ENCODE peak calls at places on chromosome 1, in seven cellular contexts. One of them, this sample, is unnamed.

GRCh38 chr1:185935360-185935759 is 201.2 kb downstream of the HMCN1 start:
- DNase-seq in HCT116: no peak
- DNase-seq in GM23338: no peak
- DNase-seq in stomach: no peak
- DNase-seq in transverse colon: no peak
- DNase-seq in HepG2: no peak
- DNase-seq in breast epithelium: no peak
- DNase-seq in this sample: no peak

GRCh38 chr1:179231923-179232322 is 2.4 kb upstream of the ABL2 start:
- DNase-seq in HCT116: no peak
- DNase-seq in GM23338: no peak
- DNase-seq in stomach: no peak
- DNase-seq in transverse colon: no peak
- DNase-seq in HepG2: no peak
- DNase-seq in breast epithelium: no peak
- DNase-seq in this sample: no peak

GRCh38 chr1:228136908-228137307 is 3.2 kb upstream of the GUK1 start:
- DNase-seq in HCT116: no peak
- DNase-seq in GM23338: no peak
- DNase-seq in stomach: no peak
- DNase-seq in transverse colon: no peak
- DNase-seq in HepG2: no peak
- DNase-seq in breast epithelium: no peak
- DNase-seq in this sample: no peak

GRCh38 chr1:92211166-92211565 is 6.5 kb upstream of the C1orf146 start:
- DNase-seq in HCT116: no peak
- DNase-seq in GM23338: no peak
- DNase-seq in stomach: no peak
- DNase-seq in transverse colon: no peak
- DNase-seq in HepG2: no peak
- DNase-seq in breast epithelium: no peak
- DNase-seq in this sample: no peak

GRCh38 chr1:66450847-66451246 is 83.1 kb upstream of the SGIP1 start:
- DNase-seq in HCT116: no peak
- DNase-seq in GM23338: no peak
- DNase-seq in stomach: no peak
- DNase-seq in transverse colon: no peak
- DNase-seq in HepG2: no peak
- DNase-seq in breast epithelium: no peak
- DNase-seq in this sample: no peak

GRCh38 chr1:112058815-112059450 is 69.5 kb upstream of the KCND3 start:
- DNase-seq in HCT116: no peak
- DNase-seq in GM23338: peak; percentile 60
- DNase-seq in stomach: no peak
- DNase-seq in transverse colon: no peak
- DNase-seq in HepG2: peak; percentile 5
- DNase-seq in breast epithelium: no peak
- DNase-seq in this sample: no peak

GRCh38 chr1:184684285-184685077 is 70.2 kb downstream of the EDEM3 start:
- DNase-seq in HCT116: no peak
- DNase-seq in GM23338: no peak
- DNase-seq in stomach: peak; percentile 50
- DNase-seq in transverse colon: peak; percentile 14
- DNase-seq in HepG2: no peak
- DNase-seq in breast epithelium: no peak
- DNase-seq in this sample: no peak

GRCh38 chr1:221672160-221672762 is 69.6 kb downstream of the DUSP10 start:
- DNase-seq in HCT116: no peak
- DNase-seq in GM23338: no peak
- DNase-seq in stomach: no peak
- DNase-seq in transverse colon: no peak
- DNase-seq in HepG2: no peak
- DNase-seq in breast epithelium: no peak
- DNase-seq in this sample: no peak

GRCh38 chr1:111290640-111291039 is at the start of gene CHIA:
- DNase-seq in HCT116: no peak
- DNase-seq in GM23338: no peak
- DNase-seq in stomach: no peak
- DNase-seq in transverse colon: no peak
- DNase-seq in HepG2: no peak
- DNase-seq in breast epithelium: no peak
- DNase-seq in this sample: no peak

GRCh38 chr1:98323396-98323795 is 338.1 kb upstream of the SNX7 start:
- DNase-seq in HCT116: peak; percentile 39
- DNase-seq in GM23338: no peak
- DNase-seq in stomach: no peak
- DNase-seq in transverse colon: no peak
- DNase-seq in HepG2: no peak
- DNase-seq in breast epithelium: no peak
- DNase-seq in this sample: no peak

GRCh38 chr1:47678464-47678980 is 240.7 kb downstream of the FOXD2 start:
- DNase-seq in HCT116: no peak
- DNase-seq in GM23338: no peak
- DNase-seq in stomach: peak; percentile 4
- DNase-seq in transverse colon: no peak
- DNase-seq in HepG2: no peak
- DNase-seq in breast epithelium: no peak
- DNase-seq in this sample: no peak

GRCh38 chr1:88961647-88962275 is 30.7 kb downstream of the KYAT3 start:
- DNase-seq in HCT116: no peak
- DNase-seq in GM23338: no peak
- DNase-seq in stomach: no peak
- DNase-seq in transverse colon: no peak
- DNase-seq in HepG2: no peak
- DNase-seq in breast epithelium: no peak
- DNase-seq in this sample: no peak

GRCh38 chr1:111513410-111514020 is 10.1 kb upstream of the ADORA3 start:
- DNase-seq in HCT116: no peak
- DNase-seq in GM23338: no peak
- DNase-seq in stomach: no peak
- DNase-seq in transverse colon: no peak
- DNase-seq in HepG2: peak; percentile 39
- DNase-seq in breast epithelium: no peak
- DNase-seq in this sample: no peak

GRCh38 chr1:170168263-170168662 is 22.5 kb downstream of the NTMT2 start:
- DNase-seq in HCT116: no peak
- DNase-seq in GM23338: no peak
- DNase-seq in stomach: no peak
- DNase-seq in transverse colon: no peak
- DNase-seq in HepG2: no peak
- DNase-seq in breast epithelium: no peak
- DNase-seq in this sample: no peak
- TF ChIP-seq POLR2AphosphoS5 in HCT116: no peak
- TF ChIP-seq POLR2AphosphoS5 in GM23338: no peak
- TF ChIP-seq POLR2AphosphoS5 in stomach: no peak
- TF ChIP-seq POLR2AphosphoS5 in transverse colon: no peak
- TF ChIP-seq POLR2AphosphoS5 in HepG2: no peak
- TF ChIP-seq POLR2AphosphoS5 in breast epithelium: no peak
- TF ChIP-seq POLR2AphosphoS5 in this sample: no peak

GRCh38 chr1:26021647-26022403 is at the start of gene EXTL1:
- DNase-seq in HCT116: no peak
- DNase-seq in GM23338: peak; percentile 94
- DNase-seq in stomach: no peak
- DNase-seq in transverse colon: no peak
- DNase-seq in HepG2: no peak
- DNase-seq in breast epithelium: no peak
- DNase-seq in this sample: no peak

GRCh38 chr1:26023826-26024225 is 2.3 kb downstream of the EXTL1 start:
- DNase-seq in HCT116: no peak
- DNase-seq in GM23338: no peak
- DNase-seq in stomach: no peak
- DNase-seq in transverse colon: no peak
- DNase-seq in HepG2: no peak
- DNase-seq in breast epithelium: no peak
- DNase-seq in this sample: no peak

GRCh38 chr1:26022994-26023393 is 1.4 kb downstream of the EXTL1 start:
- DNase-seq in HCT116: no peak
- DNase-seq in GM23338: no peak
- DNase-seq in stomach: no peak
- DNase-seq in transverse colon: no peak
- DNase-seq in HepG2: no peak
- DNase-seq in breast epithelium: no peak
- DNase-seq in this sample: no peak

GRCh38 chr1:26020941-26021646 is 481 bp upstream of the EXTL1 start:
- DNase-seq in HCT116: no peak
- DNase-seq in GM23338: no peak
- DNase-seq in stomach: no peak
- DNase-seq in transverse colon: no peak
- DNase-seq in HepG2: no peak
- DNase-seq in breast epithelium: no peak
- DNase-seq in this sample: no peak

GRCh38 chr1:26022404-26022779 is 817 bp downstream of the EXTL1 start:
- DNase-seq in HCT116: no peak
- DNase-seq in GM23338: no peak
- DNase-seq in stomach: no peak
- DNase-seq in transverse colon: no peak
- DNase-seq in HepG2: no peak
- DNase-seq in breast epithelium: no peak
- DNase-seq in this sample: no peak
- H3K27ac ChIP-seq in HCT116: no peak overlapping the region
- H3K27ac ChIP-seq in GM23338: no peak overlapping the region
- H3K27ac ChIP-seq in stomach: no peak overlapping the region
- H3K27ac ChIP-seq in transverse colon: no peak overlapping the region
- H3K27ac ChIP-seq in HepG2: no peak overlapping the region
- H3K27ac ChIP-seq in breast epithelium: no peak overlapping the region
- H3K27ac ChIP-seq in this sample: no peak overlapping the region

GRCh38 chr1:172401907-172402306 is 18.6 kb upstream of the C1orf105 start:
- DNase-seq in HCT116: no peak
- DNase-seq in GM23338: peak; percentile 74
- DNase-seq in stomach: no peak
- DNase-seq in transverse colon: no peak
- DNase-seq in HepG2: peak; percentile 20
- DNase-seq in breast epithelium: no peak
- DNase-seq in this sample: no peak
- TF ChIP-seq CTCF in HCT116: peak; percentile 53
- TF ChIP-seq CTCF in GM23338: peak; percentile 71
- TF ChIP-seq CTCF in stomach: no peak
- TF ChIP-seq CTCF in transverse colon: peak; percentile 4
- TF ChIP-seq CTCF in HepG2: peak; percentile 49
- TF ChIP-seq CTCF in breast epithelium: no peak
- TF ChIP-seq CTCF in this sample: peak; percentile 54

DNA sequence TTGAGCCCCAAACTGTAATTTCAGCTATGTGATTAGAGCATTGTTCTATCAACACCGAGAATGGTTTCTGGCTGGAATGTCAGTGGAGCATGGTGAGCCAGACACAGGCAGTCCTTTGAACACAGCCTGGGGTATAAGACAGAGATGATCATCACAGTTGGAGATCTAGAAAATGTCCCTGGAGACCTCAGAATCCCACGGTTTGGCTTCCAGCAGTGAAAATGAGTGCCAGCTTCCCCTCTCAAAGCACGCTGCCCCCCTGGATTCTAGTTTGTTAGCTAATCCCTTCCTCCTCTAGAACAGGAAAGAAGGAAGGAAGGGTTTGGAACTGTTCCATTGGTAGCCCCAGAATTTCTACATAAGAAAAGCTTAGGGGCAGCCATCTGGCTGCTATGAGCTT is 59.9 kb upstream of the JAK1 start:
- DNase-seq in HCT116: no peak
- DNase-seq in GM23338: no peak
- DNase-seq in stomach: no peak
- DNase-seq in transverse colon: no peak
- DNase-seq in HepG2: no peak
- DNase-seq in breast epithelium: no peak
- DNase-seq in this sample: no peak
- TF ChIP-seq POLR2AphosphoS5 in HCT116: no peak
- TF ChIP-seq POLR2AphosphoS5 in GM23338: no peak
- TF ChIP-seq POLR2AphosphoS5 in stomach: no peak
- TF ChIP-seq POLR2AphosphoS5 in transverse colon: no peak
- TF ChIP-seq POLR2AphosphoS5 in HepG2: no peak
- TF ChIP-seq POLR2AphosphoS5 in breast epithelium: no peak
- TF ChIP-seq POLR2AphosphoS5 in this sample: no peak

DNA sequence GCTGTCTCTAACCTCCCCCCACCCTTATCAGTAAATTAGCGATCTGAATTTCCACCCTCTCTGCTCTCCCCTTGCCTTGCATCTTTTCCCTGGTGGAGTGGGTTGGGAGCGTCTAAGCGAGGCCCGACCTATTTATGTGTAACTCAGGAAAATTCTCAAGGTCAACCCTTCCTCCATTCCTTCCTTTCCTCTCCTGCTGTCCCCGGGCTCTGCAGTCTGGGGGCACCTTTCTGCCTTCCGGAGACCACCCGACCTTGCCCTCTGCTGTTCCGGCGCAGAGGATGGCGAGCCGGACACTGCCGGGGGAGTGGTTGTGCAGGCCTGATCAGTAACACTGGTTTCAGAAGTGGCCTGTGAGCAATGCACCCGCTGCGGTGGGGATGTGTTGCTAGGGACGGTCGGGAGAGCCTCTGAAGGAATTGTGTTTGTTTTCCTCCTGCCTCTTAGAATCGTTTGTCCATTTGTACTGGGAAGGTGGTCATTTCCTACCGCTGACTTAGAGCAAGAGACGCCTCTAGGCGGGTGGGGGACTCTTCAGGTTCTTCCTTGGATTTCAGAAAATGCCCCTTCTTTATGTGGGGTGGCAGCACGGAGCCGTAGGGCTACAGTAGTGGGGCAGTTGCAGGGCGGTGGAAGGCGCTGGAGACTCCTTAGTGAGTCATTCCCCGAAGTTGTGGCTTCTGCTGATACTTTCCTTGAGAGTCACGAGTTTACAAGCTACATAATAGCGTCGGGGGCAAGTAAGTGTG is 543 bp downstream of the MGST3 start:
- DNase-seq in HCT116: peak; percentile 65
- DNase-seq in GM23338: peak; percentile 47
- DNase-seq in stomach: peak; percentile 58
- DNase-seq in transverse colon: peak; percentile 69
- DNase-seq in HepG2: no peak
- DNase-seq in breast epithelium: peak; percentile 56
- DNase-seq in this sample: no peak
- H3K27ac ChIP-seq in HCT116: peak overlapping the region; percentile 65
- H3K27ac ChIP-seq in GM23338: peak overlapping the region; percentile 70
- H3K27ac ChIP-seq in stomach: peak overlapping the region; percentile 98
- H3K27ac ChIP-seq in transverse colon: peak overlapping the region; percentile 90
- H3K27ac ChIP-seq in HepG2: peak overlapping the region; percentile 87
- H3K27ac ChIP-seq in breast epithelium: peak overlapping the region; percentile 94
- H3K27ac ChIP-seq in this sample: peak overlapping the region; percentile 94

GRCh38 chr1:172090511-172090817 is 249.2 kb downstream of the DNM3 start:
- DNase-seq in HCT116: no peak
- DNase-seq in GM23338: no peak
- DNase-seq in stomach: no peak
- DNase-seq in transverse colon: no peak
- DNase-seq in HepG2: no peak
- DNase-seq in breast epithelium: no peak
- DNase-seq in this sample: no peak
- TF ChIP-seq CTCF in HCT116: no peak
- TF ChIP-seq CTCF in GM23338: no peak
- TF ChIP-seq CTCF in stomach: no peak
- TF ChIP-seq CTCF in transverse colon: no peak
- TF ChIP-seq CTCF in HepG2: no peak
- TF ChIP-seq CTCF in breast epithelium: no peak
- TF ChIP-seq CTCF in this sample: peak; percentile 44

GRCh38 chr1:205983925-205984725 is 19.1 kb downstream of the RAB7B start:
- DNase-seq in HCT116: peak; percentile 44
- DNase-seq in GM23338: peak; percentile 86
- DNase-seq in stomach: peak; percentile 68
- DNase-seq in transverse colon: peak; percentile 46
- DNase-seq in HepG2: peak; percentile 80
- DNase-seq in breast epithelium: peak; percentile 80
- DNase-seq in this sample: peak; percentile 39
- TF ChIP-seq POLR2AphosphoS5 in HCT116: no peak
- TF ChIP-seq POLR2AphosphoS5 in GM23338: no peak
- TF ChIP-seq POLR2AphosphoS5 in stomach: no peak
- TF ChIP-seq POLR2AphosphoS5 in transverse colon: no peak
- TF ChIP-seq POLR2AphosphoS5 in HepG2: no peak
- TF ChIP-seq POLR2AphosphoS5 in breast epithelium: no peak
- TF ChIP-seq POLR2AphosphoS5 in this sample: no peak